ENCODE peak calls at places on chromosomes 6 and 20, in nine cellular contexts. C, D, B, N, M, T, Z, K and L are unnamed samples.

GRCh38 chr6:30112402-30113376 is at the start of gene TRIM31:
- DNase-seq in C (no peak), D (no peak), B (no peak), N (no peak), M (no peak), T (no peak), Z (no peak), K (no peak), L (peak; percentile 79)

GRCh38 chr20:13567663-13568062 is 71.1 kb downstream of the TASP1 start:
- DNase-seq in C (no peak), D (no peak), B (no peak), N (no peak), M (no peak), T (no peak), Z (no peak), K (no peak), L (no peak)

GRCh38 chr6:75282706-75283105 is 1.9 kb downstream of the TMEM30A start:
- DNase-seq in C (no peak), D (no peak), B (no peak), N (no peak), M (no peak), T (no peak), Z (no peak), K (no peak), L (no peak)

GRCh38 chr6:9621276-9621675 is 793.6 kb downstream of the TFAP2A start:
- DNase-seq in C (no peak), D (peak; percentile 80), B (no peak), N (no peak), M (no peak), T (no peak), Z (no peak), K (no peak), L (no peak)

GRCh38 chr6:79522609-79523008 is 14.6 kb downstream of the LCA5 start:
- DNase-seq in C (no peak), D (no peak), B (no peak), N (no peak), M (no peak), T (no peak), Z (no peak), K (no peak), L (no peak)

GRCh38 chr6:37535701-37536461 is 36.2 kb upstream of the CCDC167 start:
- DNase-seq in C (no peak), D (no peak), B (peak; percentile 19), N (no peak), M (no peak), T (no peak), Z (no peak), K (no peak), L (no peak)

GRCh38 chr6:22300287-22300998 is 3.6 kb upstream of the PRL start:
- DNase-seq in C (no peak), D (no peak), B (no peak), N (no peak), M (no peak), T (no peak), Z (no peak), K (no peak), L (no peak)

GRCh38 chr20:56204206-56204605 is 44.3 kb upstream of the MC3R start:
- DNase-seq in C (no peak), D (no peak), B (no peak), N (no peak), M (no peak), T (no peak), Z (no peak), K (no peak), L (no peak)

GRCh38 chr6:4008324-4009047 is 70.5 kb downstream of the FAM217A start:
- DNase-seq in C (no peak), D (peak; percentile 18), B (no peak), N (no peak), M (peak; percentile 88), T (no peak), Z (peak; percentile 57), K (no peak), L (peak; percentile 86)

GRCh38 chr20:34621383-34622367 is 55.2 kb downstream of the PIGU start:
- DNase-seq in C (no peak), D (no peak), B (no peak), N (no peak), M (no peak), T (peak; percentile 58), Z (no peak), K (no peak), L (peak; percentile 100)

GRCh38 chr6:170025341-170026271 is 265.3 kb downstream of the DLL1 start:
- DNase-seq in C (no peak), D (no peak), B (no peak), N (no peak), M (no peak), T (no peak), Z (no peak), K (no peak), L (no peak)

GRCh38 chr6:12548526-12548925 is 168.0 kb upstream of the PHACTR1 start:
- DNase-seq in C (no peak), D (no peak), B (no peak), N (no peak), M (peak; percentile 78), T (no peak), Z (no peak), K (no peak), L (no peak)

GRCh38 chr6:136923116-136923953 is 1.2 kb downstream of the SLC35D3 start:
- DNase-seq in C (no peak), D (no peak), B (no peak), N (no peak), M (no peak), T (no peak), Z (no peak), K (no peak), L (no peak)

GRCh38 chr6:32085759-32086458 is 23.2 kb downstream of the TNXB start:
- DNase-seq in C (no peak), D (no peak), B (no peak), N (no peak), M (no peak), T (no peak), Z (no peak), K (no peak), L (no peak)

GRCh38 chr20:4949833-4950178 is 51.5 kb downstream of the SLC23A2 start:
- DNase-seq in C (no peak), D (peak; percentile 44), B (peak; percentile 12), N (no peak), M (peak; percentile 45), T (no peak), Z (no peak), K (no peak), L (peak; percentile 30)

GRCh38 chr6:47042238-47042843 is at the start of gene ADGRF1:
- DNase-seq in C (no peak), D (no peak), B (no peak), N (no peak), M (no peak), T (peak; percentile 21), Z (no peak), K (no peak), L (no peak)

GRCh38 chr6:142915129-142915697 is 29.8 kb downstream of the HIVEP2 start:
- DNase-seq in C (no peak), D (no peak), B (no peak), N (no peak), M (no peak), T (no peak), Z (no peak), K (no peak), L (no peak)

GRCh38 chr20:17641993-17642392 is 40.0 kb downstream of the RRBP1 start:
- DNase-seq in C (no peak), D (no peak), B (peak; percentile 28), N (no peak), M (no peak), T (no peak), Z (no peak), K (no peak), L (no peak)

GRCh38 chr20:35303735-35304431 is 11.7 kb upstream of the FAM83C start:
- DNase-seq in C (peak; percentile 81), D (peak; percentile 63), B (peak; percentile 48), N (peak; percentile 58), M (peak; percentile 92), T (peak; percentile 87), Z (peak; percentile 87), K (peak; percentile 60), L (peak; percentile 91)

GRCh38 chr20:39309458-39309857 is 347.3 kb downstream of the DHX35 start:
- DNase-seq in C (no peak), D (no peak), B (no peak), N (no peak), M (no peak), T (no peak), Z (no peak), K (no peak), L (no peak)